ENCODE peak calls at places on chromosomes 4 and X, in five cellular contexts. A is transverse colon, D is PC-3, W is HCT116, U is mammary epithelial cell. V is an unnamed sample.

GRCh38 chr4:14700083-14700482 is 302.2 kb upstream of the CPEB2 start:
- DNase-seq in A (no peak), W (no peak), D (no peak), U (no peak), V (no peak)

GRCh38 chrX:130999360-130999759 is 58.8 kb upstream of the ARHGAP36 start:
- DNase-seq in U (no peak), W (no peak), D (no peak), A (no peak), V (no peak)

GRCh38 chr4:108920688-108921087 is 157.8 kb upstream of the ETNPPL start:
- DNase-seq in A (no peak), W (no peak), D (no peak), U (no peak), V (no peak)

GRCh38 chrX:43882294-43882681 is at the start of gene MAOB:
- DNase-seq in A (peak), D (no peak), W (no peak), U (peak), V (peak)

GRCh38 chr4:7435411-7436095 is 823 bp upstream of the PSAPL1 start:
- DNase-seq in D (no peak), A (no peak), W (no peak), U (no peak), V (no peak)

GRCh38 chr4:186445040-186445439 is 110.3 kb downstream of the MTNR1A start:
- DNase-seq in W (no peak), U (no peak), A (peak), D (no peak), V (no peak)

GRCh38 chr4:107258359-107258758 is 222.2 kb upstream of the DKK2 start:
- DNase-seq in U (peak), A (no peak), W (no peak), D (peak), V (peak)

GRCh38 chr4:623914-624626 is 1.3 kb upstream of the PDE6B start:
- DNase-seq in D (no peak), A (no peak), W (no peak), U (no peak), V (no peak)

GRCh38 chr4:112321768-112322684 is 24.9 kb downstream of the ALPK1 start:
- DNase-seq in A (peak), U (peak), D (peak), W (peak), V (peak)

GRCh38 chrX:76555816-76556215 is 128.3 kb downstream of the MAGEE1 start:
- DNase-seq in U (peak), D (peak), W (peak), A (no peak), V (peak)

GRCh38 chr4:4460759-4461158 is 73.9 kb downstream of the NSG1 start:
- DNase-seq in W (no peak), D (no peak), A (no peak), U (no peak), V (no peak)

GRCh38 chrX:103467870-103468269 is 51.4 kb downstream of the RAB40A start:
- DNase-seq in D (no peak), U (no peak), A (no peak), W (no peak), V (no peak)

GRCh38 chrX:119696251-119696890 is 3.4 kb upstream of the SEPTIN6 start:
- DNase-seq in U (no peak), A (no peak), D (no peak), W (no peak), V (no peak)

GRCh38 chrX:11386001-11386523 is 92.8 kb downstream of the AMELX start:
- DNase-seq in U (no peak), A (peak), D (peak), W (no peak), V (peak)

GRCh38 chr4:3046623-3047022 is 27.7 kb downstream of the HTT-AS start:
- DNase-seq in D (no peak), U (no peak), A (no peak), W (no peak), V (no peak)

GRCh38 chrX:10922158-10922557 is 189.0 kb upstream of the HCCS start:
- DNase-seq in W (no peak), U (peak), D (peak), A (no peak), V (peak)

GRCh38 chrX:23822397-23822796 is 39.4 kb downstream of the SAT1 start:
- DNase-seq in W (no peak), D (peak), U (no peak), A (peak), V (no peak)

GRCh38 chr4:83240379-83240875 is 44.2 kb downstream of the COQ2 start:
- DNase-seq in U (no peak), A (no peak), D (no peak), W (no peak), V (no peak)

GRCh38 chr4:54015421-54016065 is 48.9 kb downstream of the CHIC2 start:
- DNase-seq in D (no peak), U (no peak), W (no peak), A (no peak), V (no peak)

GRCh38 chrX:40085086-40085551 is 12.6 kb downstream of the BCOR start:
- DNase-seq in D (peak), U (no peak), A (no peak), W (no peak), V (peak)

GRCh38 chr4:171813195-171813955 is at the start of gene GALNTL6:
- DNase-seq in D (no peak), W (no peak), A (no peak), U (peak), V (peak)

DNA sequence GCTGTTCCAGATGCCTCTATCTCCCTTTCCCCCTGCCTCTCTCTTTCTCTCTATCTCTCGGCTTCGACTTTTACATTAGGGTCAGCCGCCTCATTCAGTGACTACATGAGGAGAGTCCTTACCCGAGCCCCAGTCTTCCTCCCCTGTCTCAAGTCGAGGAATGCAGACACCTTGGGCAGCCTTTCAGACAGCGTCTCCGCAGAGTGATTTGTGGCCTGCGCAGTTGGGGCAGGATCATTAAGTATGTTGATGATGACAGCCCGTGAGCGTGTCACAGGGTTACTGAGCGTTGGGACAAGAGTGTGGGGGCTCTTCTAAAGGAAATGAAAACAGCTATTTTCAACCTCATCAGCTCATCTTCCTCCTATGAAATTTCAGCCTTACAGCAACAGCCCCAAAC is 312.1 kb upstream of the GATB start:
- DNase-seq in W (no peak), U (no peak), D (no peak), A (no peak), V (no peak)
- H3K4me3 ChIP-seq in W (no peak), U (no peak), D (no peak), A (no peak), V (no peak)

GRCh38 chrX:129524250-129524850 is 1.1 kb upstream of the SMARCA1 start:
- DNase-seq in W (no peak), D (no peak), U (no peak), A (no peak), V (no peak)

GRCh38 chrX:129523076-129524055 is at the start of gene SMARCA1:
- DNase-seq in A (peak), W (peak), D (peak), U (no peak), V (peak)

GRCh38 chrX:129525162-129525561 is 1.9 kb upstream of the SMARCA1 start:
- DNase-seq in U (no peak), W (no peak), A (no peak), D (peak), V (no peak)

GRCh38 chrX:129520151-129520550 is 3.1 kb downstream of the SMARCA1 start:
- DNase-seq in D (no peak), A (no peak), W (no peak), U (no peak), V (no peak)

DNA sequence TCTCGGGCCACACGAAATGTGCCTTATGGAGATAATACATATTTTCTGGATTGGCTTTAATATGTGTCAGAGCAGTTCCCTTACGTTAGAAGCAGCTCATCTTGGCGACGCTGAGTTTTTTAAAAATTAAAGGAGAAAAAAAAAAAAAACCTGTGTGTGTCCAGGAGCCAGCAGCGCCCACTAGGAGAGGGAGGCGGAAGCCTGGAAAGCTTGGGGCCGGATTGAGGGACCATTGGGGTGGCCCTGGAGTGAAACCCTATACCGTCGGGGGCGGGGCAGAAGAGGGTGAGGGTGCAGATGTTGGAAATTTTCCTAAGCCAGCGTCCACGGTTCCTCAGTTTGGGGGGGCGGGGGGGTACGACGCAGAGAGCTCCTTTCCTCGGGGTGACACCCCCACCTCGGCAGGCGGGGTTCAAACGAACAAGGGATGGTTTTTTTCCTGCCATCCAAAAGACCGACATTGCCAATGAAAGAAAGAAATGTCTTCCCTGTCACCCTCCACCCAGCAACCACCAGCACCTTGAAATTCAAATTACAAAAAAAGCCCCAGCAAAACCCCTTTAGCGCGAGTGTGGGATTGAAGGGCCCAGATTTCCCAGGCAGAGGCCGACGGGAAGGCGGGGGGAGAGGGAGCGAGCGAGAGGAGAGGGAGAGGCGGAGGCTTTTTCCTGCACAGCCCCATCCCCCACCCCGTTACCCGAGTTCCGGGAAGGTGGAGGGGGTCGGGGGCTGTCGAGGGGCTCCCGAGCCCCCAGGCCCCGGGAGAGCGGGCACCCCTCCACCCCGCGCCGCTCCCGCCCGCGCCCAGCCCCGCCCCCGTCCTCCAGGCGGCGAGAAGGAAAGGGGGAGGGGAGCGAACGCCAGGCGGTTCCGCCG is 868 bp downstream of the SMARCA1 start:
- DNase-seq in A (peak), U (peak), W (peak), D (peak), V (peak)
- H3K4me3 ChIP-seq in A (peak), U (peak), W (peak), D (peak), V (peak)

DNA sequence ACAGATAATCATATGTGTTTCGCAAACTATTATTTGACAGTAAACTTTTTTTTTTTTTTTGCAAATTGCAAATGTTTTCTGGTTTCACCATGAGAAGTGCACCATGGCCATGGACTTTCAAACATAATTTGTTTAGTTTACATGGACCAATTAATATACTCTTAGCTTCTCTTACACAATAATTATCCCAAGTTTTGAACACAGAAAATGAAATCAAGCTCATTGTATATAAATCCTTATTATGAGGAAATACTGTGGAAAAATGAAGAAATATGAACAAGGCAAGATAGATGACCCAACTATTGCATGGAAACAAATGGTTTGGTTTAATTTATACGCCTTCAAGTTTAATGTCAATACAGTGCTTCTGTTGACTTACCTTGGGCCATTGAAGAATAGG is 3.9 kb downstream of the FGF5 start:
- DNase-seq in A (no peak), D (no peak), W (no peak), U (no peak), V (no peak)
- H3K4me3 ChIP-seq in A (no peak), D (peak), W (no peak), U (no peak), V (no peak)

DNA sequence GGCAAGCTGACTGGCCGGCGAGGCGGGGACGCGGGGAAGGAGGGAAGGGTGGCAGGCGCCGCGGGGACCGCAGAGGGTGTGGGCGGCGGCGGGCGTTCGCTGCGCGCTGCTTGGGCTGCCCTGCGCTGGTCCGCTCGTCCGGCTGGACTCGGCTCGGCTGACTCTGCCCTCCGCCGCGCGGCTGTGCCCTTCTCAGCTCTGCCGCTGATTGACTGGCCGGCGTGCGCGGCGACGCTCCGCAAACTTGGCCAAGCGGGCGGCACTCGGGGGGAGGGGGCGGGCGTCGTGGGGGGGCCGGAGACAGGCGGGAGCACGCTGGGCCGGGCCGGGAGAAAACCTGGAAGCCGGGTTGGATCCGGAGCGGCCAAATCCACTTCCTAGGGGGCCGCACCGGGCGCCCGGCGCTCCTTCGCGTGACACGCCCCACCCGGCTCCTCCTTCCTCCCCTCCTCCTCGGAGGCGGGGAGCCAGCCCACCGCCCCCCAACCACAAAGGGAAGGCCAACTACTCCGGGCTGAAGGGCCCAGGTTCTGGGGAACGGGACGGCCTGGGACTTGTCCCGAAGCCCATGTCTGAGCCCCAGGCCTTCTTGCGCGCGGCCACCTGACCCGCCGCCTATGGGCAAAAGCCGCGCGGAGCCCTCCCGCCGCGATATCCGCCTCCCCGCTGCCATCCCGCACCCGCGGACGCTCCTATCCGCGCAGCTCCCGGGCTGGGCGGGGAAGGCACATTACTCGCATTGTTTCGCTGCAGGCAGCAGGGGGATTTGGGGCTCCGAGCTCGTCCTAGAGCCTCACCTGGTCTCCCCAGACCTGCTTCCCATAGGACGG is at the start of gene GPC4:
- DNase-seq in W (peak), D (peak), U (peak), A (peak), V (peak)
- H3K4me3 ChIP-seq in W (peak), D (peak), U (peak), A (peak), V (peak)

DNA sequence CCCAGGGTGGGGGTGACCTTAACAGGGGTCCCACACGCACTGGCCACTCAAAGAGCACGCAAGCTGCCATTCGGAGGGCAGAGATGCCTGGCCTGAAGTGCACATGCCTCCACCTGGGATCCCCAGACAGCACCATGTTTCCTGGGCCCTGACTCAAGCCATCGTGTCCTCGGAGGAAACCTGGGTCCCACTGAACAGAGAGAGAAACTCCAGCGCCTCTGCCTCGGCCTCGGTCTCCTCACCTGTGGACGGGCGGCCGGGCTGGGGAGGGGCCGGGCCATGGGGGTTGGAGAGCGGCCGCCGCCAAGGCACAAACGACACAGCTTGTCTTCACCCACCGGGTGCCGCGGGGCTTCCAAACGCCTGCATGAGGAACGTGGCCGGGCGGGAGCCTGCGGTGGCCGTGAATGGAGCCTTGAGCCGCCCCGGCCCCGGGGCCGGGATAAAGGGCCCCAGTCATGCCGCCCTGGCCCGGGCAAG is 30.0 kb upstream of the FGFR3 start:
- DNase-seq in W (no peak), U (no peak), A (no peak), D (no peak), V (no peak)
- H3K4me3 ChIP-seq in W (no peak), U (no peak), A (peak), D (peak), V (no peak)

GRCh38 chr4:25092139-25092538 is 61.4 kb upstream of the LGI2 start:
- DNase-seq in D (no peak), A (no peak), W (no peak), U (no peak), V (no peak)

GRCh38 chr4:25088342-25088952 is 57.7 kb upstream of the LGI2 start:
- DNase-seq in D (no peak), U (no peak), W (no peak), A (no peak), V (no peak)

GRCh38 chr4:25085621-25086020 is 54.9 kb upstream of the LGI2 start:
- DNase-seq in A (peak), D (no peak), U (no peak), W (no peak), V (no peak)

GRCh38 chr4:25090516-25090915 is 59.8 kb upstream of the LGI2 start:
- DNase-seq in A (no peak), W (no peak), D (peak), U (no peak), V (no peak)

GRCh38 chr4:25089058-25089763 is 58.5 kb upstream of the LGI2 start:
- DNase-seq in D (no peak), W (no peak), A (no peak), U (no peak), V (no peak)
- H3K4me3 ChIP-seq in D (no peak), W (no peak), A (no peak), U (no peak), V (no peak)

DNA sequence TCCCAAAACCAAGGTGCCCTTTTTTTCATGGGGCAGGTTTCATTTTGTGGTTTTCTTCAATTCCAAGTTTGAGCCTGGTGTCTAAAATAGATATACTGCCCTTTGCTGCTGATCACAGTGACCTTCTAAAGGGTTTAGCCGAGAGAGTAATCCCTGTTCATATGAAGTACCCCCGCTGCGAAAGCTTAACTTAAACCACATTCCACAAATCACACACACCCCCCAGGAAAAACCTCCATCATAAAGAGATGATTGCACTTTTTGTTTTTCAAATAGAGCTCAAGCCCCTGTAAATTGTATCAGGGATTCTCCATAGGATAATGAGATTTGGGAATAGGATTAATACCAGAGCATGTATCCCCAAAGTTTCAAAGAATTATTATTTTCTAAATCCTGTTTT is 90.8 kb downstream of the USP46 start:
- DNase-seq in U (no peak), A (no peak), W (no peak), D (no peak), V (no peak)
- H3K4me3 ChIP-seq in U (no peak), A (no peak), W (no peak), D (no peak), V (no peak)